ENCODE peak calls at places on chromosome 1, in seven cellular contexts. N is MG63; C is AG09319; X is T-helper 9 cell; L is stimulated activated CD8-positive, alpha-beta memory T cell treated with anti-CD3 and anti-CD28 coated beads, Interleukin-15, amount 100 ng/mL, for 48 hours; R is NCI-H1105 treated with DMSO at 0.1 percent for 48 hours; A is EL. J is an unnamed sample.

GRCh38 chr1:51312718-51313117 is 17.6 kb downstream of the TTC39A start:
- DNase-seq in N (no peak), L (no peak), C (no peak), A (no peak), R (no peak), X (no peak), J (no peak)

GRCh38 chr1:8422439-8423133 is 104.7 kb downstream of the SLC45A1 start:
- DNase-seq in X (no peak), C (no peak), L (no peak), A (peak), R (no peak), N (peak), J (no peak)

GRCh38 chr1:31434979-31435378 is 22.0 kb downstream of the SERINC2 start:
- DNase-seq in L (no peak), N (no peak), A (no peak), R (no peak), X (no peak), C (no peak), J (no peak)

GRCh38 chr1:192793983-192794767 is 14.7 kb upstream of the RGS2 start:
- DNase-seq in N (no peak), A (no peak), C (no peak), R (no peak), L (no peak), X (no peak), J (no peak)

GRCh38 chr1:87291107-87291506 is 37.6 kb upstream of the LMO4 start:
- DNase-seq in L (no peak), N (no peak), A (peak), R (no peak), C (no peak), X (no peak), J (no peak)

GRCh38 chr1:57590978-57591377 is 167.1 kb upstream of the DAB1 start:
- DNase-seq in L (no peak), X (no peak), C (no peak), A (no peak), R (no peak), N (no peak), J (no peak)

GRCh38 chr1:26349196-26349885 is 4.6 kb downstream of the CRYBG2 start:
- DNase-seq in R (no peak), A (peak), N (peak), X (no peak), L (no peak), C (no peak), J (no peak)

GRCh38 chr1:224510880-224511645 is 76.5 kb upstream of the WDR26 start:
- DNase-seq in R (no peak), L (no peak), N (no peak), A (peak), C (no peak), X (no peak), J (no peak)

GRCh38 chr1:16398371-16398953 is 31.4 kb downstream of the SZRD1 start:
- DNase-seq in A (no peak), L (no peak), N (no peak), X (no peak), R (no peak), C (no peak), J (no peak)